ENCODE peak calls at places on chromosome 3, in four cellular contexts. M, Z, R and A are unnamed samples.
A peak's percentile ranks its signal among the peaks of the same experiment; 100 is the strongest.

GRCh38 chr3:152176998-152177397 is 91.7 kb upstream of the MBNL1 start:
- DNase-seq in M (no peak), Z (no peak), R (no peak), A (no peak)

GRCh38 chr3:111566844-111567243 is 24.8 kb downstream of the CD96 start:
- DNase-seq in M (no peak), Z (no peak), R (peak; percentile 40), A (no peak)

GRCh38 chr3:160003520-160004128 is 15.0 kb downstream of the IL12A start:
- DNase-seq in M (no peak), Z (no peak), R (peak; percentile 46), A (peak; percentile 15)

GRCh38 chr3:136819784-136820640 is 1.1 kb downstream of the SLC35G2 start:
- DNase-seq in M (no peak), Z (peak; percentile 42), R (peak; percentile 39), A (peak; percentile 23)

GRCh38 chr3:98855811-98856400 is 45.6 kb downstream of the DCBLD2 start:
- DNase-seq in M (no peak), Z (no peak), R (no peak), A (no peak)

GRCh38 chr3:117630885-117631284 is 921.3 kb downstream of the TUSC7 start:
- DNase-seq in M (no peak), Z (no peak), R (no peak), A (no peak)

GRCh38 chr3:161560006-161560637 is 63.5 kb downstream of the OTOL1 start:
- DNase-seq in M (peak; percentile 53), Z (peak; percentile 63), R (no peak), A (no peak)

GRCh38 chr3:9301798-9302197 is 52.4 kb upstream of the SRGAP3 start:
- DNase-seq in M (no peak), Z (no peak), R (no peak), A (no peak)

GRCh38 chr3:120498947-120499346 is 48.2 kb upstream of the FSTL1 start:
- DNase-seq in M (no peak), Z (peak; percentile 28), R (no peak), A (no peak)

GRCh38 chr3:41190509-41191284 is 8.6 kb upstream of the CTNNB1 start:
- DNase-seq in M (no peak), Z (no peak), R (no peak), A (no peak)

GRCh38 chr3:195708626-195709481 is 11.9 kb upstream of the MUC20 start:
- DNase-seq in M (no peak), Z (no peak), R (no peak), A (no peak)

GRCh38 chr3:14317057-14317553 is 85.3 kb upstream of the SLC6A6 start:
- DNase-seq in M (no peak), Z (no peak), R (no peak), A (no peak)

GRCh38 chr3:101381809-101382208 is 61.4 kb upstream of the IMPG2 start:
- DNase-seq in M (no peak), Z (no peak), R (peak; percentile 61), A (no peak)

GRCh38 chr3:62818347-62818746 is 56.9 kb downstream of the CADPS start:
- DNase-seq in M (no peak), Z (no peak), R (no peak), A (no peak)

GRCh38 chr3:43405888-43406636 is 119.7 kb downstream of the SNRK start:
- DNase-seq in M (no peak), Z (no peak), R (no peak), A (no peak)

GRCh38 chr3:35946121-35946856 is 307.0 kb downstream of the ARPP21 start:
- DNase-seq in M (no peak), Z (peak; percentile 20), R (no peak), A (no peak)

GRCh38 chr3:17140670-17141505 is 256.1 kb downstream of the PLCL2 start:
- DNase-seq in M (no peak), Z (no peak), R (no peak), A (no peak)

GRCh38 chr3:69605849-69606248 is 133.4 kb upstream of the MITF start:
- DNase-seq in M (no peak), Z (no peak), R (no peak), A (no peak)

GRCh38 chr3:136733317-136733833 is 18.8 kb downstream of the STAG1 start:
- DNase-seq in M (no peak), Z (no peak), R (no peak), A (no peak)

GRCh38 chr3:13475871-13476590 is 4.1 kb upstream of the HDAC11 start:
- DNase-seq in M (no peak), Z (no peak), R (no peak), A (no peak)

GRCh38 chr3:167493240-167493639 is 19.4 kb upstream of the SERPINI2 start:
- DNase-seq in M (no peak), Z (peak; percentile 25), R (no peak), A (no peak)

GRCh38 chr3:197749315-197749600 is 425 bp upstream of the FYTTD1 start:
- DNase-seq in M (no peak), Z (no peak), R (peak; percentile 43), A (no peak)

GRCh38 chr3:194386610-194387009 is 12.5 kb downstream of the GP5 start:
- DNase-seq in M (no peak), Z (no peak), R (no peak), A (no peak)

GRCh38 chr3:123803521-123803920 is 80.6 kb downstream of the MYLK start:
- DNase-seq in M (no peak), Z (no peak), R (peak; percentile 14), A (no peak)

GRCh38 chr3:26753109-26753508 is 130.5 kb downstream of the LRRC3B start:
- DNase-seq in M (no peak), Z (no peak), R (no peak), A (no peak)

GRCh38 chr3:82973810-82974209 is 1212.4 kb upstream of the GBE1 start:
- DNase-seq in M (no peak), Z (no peak), R (no peak), A (no peak)

GRCh38 chr3:171835613-171836012 is 7.5 kb upstream of the TMEM212 start:
- DNase-seq in M (no peak), Z (no peak), R (no peak), A (no peak)

GRCh38 chr3:66468016-66468735 is 32.6 kb downstream of the LRIG1 start:
- DNase-seq in M (no peak), Z (no peak), R (no peak), A (no peak)

GRCh38 chr3:50324351-50325144 is 2.0 kb upstream of the HYAL2 start:
- DNase-seq in M (no peak), Z (peak; percentile 75), R (peak; percentile 64), A (peak; percentile 59)

GRCh38 chr3:72590732-72591192 is 257.5 kb downstream of the SHQ1 start:
- DNase-seq in M (no peak), Z (peak; percentile 65), R (peak; percentile 41), A (no peak)
- H3K4me1 ChIP-seq in M (no peaks in the 10 kb centered on the region), Z (peaks cover 7% of the 10 kb centered on the region), R (peaks cover 6% of the 10 kb centered on the region), A (no peaks in the 10 kb centered on the region)

GRCh38 chr3:85141-85540 is 111.4 kb upstream of the CHL1 start:
- DNase-seq in M (no peak), Z (no peak), R (no peak), A (no peak)
- H3K9me3 ChIP-seq in M (no peaks in the 10 kb centered on the region), Z (no peaks in the 10 kb centered on the region), R (peaks cover 2% of the 10 kb centered on the region), A (no peaks in the 10 kb centered on the region)

DNA sequence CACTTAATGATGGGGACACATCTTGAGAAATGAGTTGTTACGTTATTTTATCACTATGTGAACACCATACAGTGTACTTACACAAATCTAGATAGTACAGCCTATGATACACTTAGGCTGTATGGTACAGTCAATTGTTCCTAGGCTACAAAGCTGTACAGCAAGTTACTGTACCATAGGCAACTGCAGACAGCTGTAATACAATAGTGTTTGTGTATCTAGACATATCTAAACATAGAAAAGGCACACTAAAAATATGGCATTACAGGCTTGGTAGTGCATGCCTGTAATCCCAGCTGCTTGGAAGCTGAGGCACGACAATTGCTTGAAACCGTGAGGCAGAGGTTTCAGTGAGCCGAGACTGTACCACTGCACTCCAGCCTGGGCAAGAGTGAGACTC is 55.8 kb upstream of the PLXND1 start:
- DNase-seq in M (no peak), Z (no peak), R (no peak), A (no peak)
- H3K4me1 ChIP-seq in M (no peaks in the 10 kb centered on the region), Z (peaks cover 2% of the 10 kb centered on the region), R (no peaks in the 10 kb centered on the region), A (peaks cover 4% of the 10 kb centered on the region)

DNA sequence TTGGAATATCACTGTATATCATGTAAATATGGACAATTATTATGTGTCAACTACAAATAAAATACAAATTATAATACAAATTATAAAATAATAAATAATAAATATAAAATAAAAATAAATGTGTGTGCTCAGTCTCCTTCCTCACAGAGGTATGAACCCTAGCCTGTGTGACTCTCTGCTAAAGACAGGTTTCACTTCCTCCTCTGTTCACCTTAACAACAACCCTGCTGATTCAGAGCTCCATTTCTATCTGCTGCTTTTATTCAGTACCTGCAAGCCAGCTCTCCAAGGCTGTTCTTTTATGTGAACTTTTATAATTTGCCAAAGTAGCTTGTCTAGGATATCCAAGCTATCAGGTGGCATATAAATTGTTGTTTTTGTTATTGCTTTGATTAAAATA is 610.7 kb upstream of the GRM7 start:
- DNase-seq in M (no peak), Z (no peak), R (no peak), A (no peak)
- H3K9me3 ChIP-seq in M (no peaks in the 10 kb centered on the region), Z (no peaks in the 10 kb centered on the region), R (no peaks in the 10 kb centered on the region), A (no peaks in the 10 kb centered on the region)

DNA sequence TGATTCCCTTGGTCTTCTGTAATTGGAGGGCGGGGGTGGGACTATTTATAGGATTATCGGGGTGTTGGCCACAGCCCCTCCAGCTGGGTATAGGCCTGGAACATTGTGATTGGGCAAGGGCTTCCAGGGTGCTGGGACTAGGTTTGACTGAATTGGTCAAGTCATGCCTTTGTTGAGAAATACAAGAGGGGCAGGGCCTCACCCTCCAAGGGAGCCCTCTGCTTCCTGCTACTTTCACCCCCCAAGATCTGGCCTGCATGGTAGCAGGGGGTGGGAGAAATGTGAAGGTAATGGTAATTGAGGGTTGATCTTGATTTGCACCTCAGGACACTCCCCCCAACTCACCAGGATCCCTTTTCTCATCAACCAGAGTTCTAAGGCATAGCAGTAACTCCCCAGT is 25.2 kb downstream of the TRIM71 start:
- DNase-seq in M (no peak), Z (peak; percentile 50), R (no peak), A (no peak)
- H3K4me1 ChIP-seq in M (no peaks in the 10 kb centered on the region), Z (peaks cover 24% of the 10 kb centered on the region), R (no peaks in the 10 kb centered on the region), A (no peaks in the 10 kb centered on the region)

DNA sequence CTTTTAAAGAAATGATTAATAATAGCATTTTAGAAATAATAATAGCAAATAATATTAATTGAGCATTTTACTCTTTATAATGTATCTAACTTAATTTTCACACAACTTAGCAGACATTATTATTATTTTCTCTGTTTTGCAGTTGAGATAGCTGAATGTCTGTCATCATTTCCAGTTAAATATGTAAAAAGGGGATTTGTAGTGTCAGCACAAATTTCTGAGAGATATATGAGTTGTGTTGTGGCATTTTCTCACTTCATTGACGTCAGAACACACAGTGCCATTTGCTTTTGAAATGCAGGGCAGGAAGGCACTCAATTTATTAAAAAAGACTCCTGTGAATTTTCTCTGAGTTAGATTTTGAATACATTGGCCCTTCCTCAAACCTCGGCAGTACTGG is 111.0 kb downstream of the GRM7 start:
- DNase-seq in M (no peak), Z (no peak), R (no peak), A (no peak)
- H3K9me3 ChIP-seq in M (no peaks in the 10 kb centered on the region), Z (no peaks in the 10 kb centered on the region), R (peaks cover 1% of the 10 kb centered on the region), A (no peaks in the 10 kb centered on the region)

GRCh38 chr3:37321863-37322262 is 147.5 kb upstream of the LRRFIP2 start:
- DNase-seq in M (no peak), Z (no peak), R (no peak), A (no peak)

GRCh38 chr3:37326144-37326543 is 151.8 kb upstream of the LRRFIP2 start:
- DNase-seq in M (no peak), Z (no peak), R (no peak), A (no peak)

GRCh38 chr3:37329465-37329864 is 155.1 kb upstream of the LRRFIP2 start:
- DNase-seq in M (no peak), Z (no peak), R (no peak), A (no peak)

GRCh38 chr3:37321260-37321852 is 147.0 kb upstream of the LRRFIP2 start:
- DNase-seq in M (no peak), Z (no peak), R (no peak), A (no peak)

GRCh38 chr3:37324752-37325407 is 150.5 kb upstream of the LRRFIP2 start:
- DNase-seq in M (no peak), Z (no peak), R (no peak), A (no peak)
- H3K4me1 ChIP-seq in M (no peaks in the 10 kb centered on the region), Z (no peaks in the 10 kb centered on the region), R (no peaks in the 10 kb centered on the region), A (peaks cover 30% of the 10 kb centered on the region)